ENCODE peak calls at places on chromosomes 7 and 10, in six cellular contexts. V is NCI-H510A; F is NCI-H1930; D is left cardiac atrium; E is activated T-helper 1 cell treated with anti-CD3 and anti-CD28 coated beads, Interleukin-2, amount 50 U/mL, for 16 hours; J is DMS 273 treated with DMSO at 0.1 percent for 48 hours. X is an unnamed sample.

GRCh38 chr7:27140108-27140842 is 3.2 kb downstream of the HOXA5 start:
- DNase-seq in V (no peak), F (no peak), D (no peak), E (no peak), J (no peak), X (no peak)

GRCh38 chr7:141631525-141631924 is 70.4 kb downstream of the DENND11 start:
- DNase-seq in V (no peak), F (no peak), D (no peak), E (no peak), J (no peak), X (no peak)

GRCh38 chr7:20287317-20287716 is 43.4 kb upstream of the ITGB8 start:
- DNase-seq in V (no peak), F (no peak), D (no peak), E (no peak), J (no peak), X (no peak)

GRCh38 chr7:100486753-100487446 is 3.2 kb downstream of the NYAP1 start:
- DNase-seq in V (no peak), F (no peak), D (no peak), E (no peak), J (no peak), X (no peak)

GRCh38 chr7:9250876-9251275 is 817.5 kb downstream of the NXPH1 start:
- DNase-seq in V (no peak), F (no peak), D (no peak), E (no peak), J (no peak), X (no peak)

GRCh38 chr10:129945941-129946760 is 17.9 kb downstream of the EBF3 start:
- DNase-seq in V (no peak), F (no peak), D (peak; percentile 65), E (no peak), J (no peak), X (no peak)

GRCh38 chr10:30396708-30397107 is 37.3 kb upstream of the MAP3K8 start:
- DNase-seq in V (no peak), F (no peak), D (no peak), E (no peak), J (no peak), X (no peak)

GRCh38 chr7:88218836-88219605 is 817 bp downstream of the SRI start:
- DNase-seq in V (peak; percentile 8), F (no peak), D (peak; percentile 48), E (peak; percentile 9), J (no peak), X (no peak)

GRCh38 chr7:21616796-21617436 is 74.1 kb downstream of the DNAH11 start:
- DNase-seq in V (no peak), F (no peak), D (no peak), E (no peak), J (no peak), X (no peak)

GRCh38 chr7:95589031-95589430 is 7.3 kb downstream of the PDK4 start:
- DNase-seq in V (no peak), F (no peak), D (no peak), E (no peak), J (no peak), X (no peak)

GRCh38 chr10:29240991-29241660 is 47.7 kb upstream of the LYZL1 start:
- DNase-seq in V (no peak), F (no peak), D (no peak), E (no peak), J (no peak), X (no peak)

GRCh38 chr10:29591416-29591968 is 43.3 kb downstream of the SVIL start:
- DNase-seq in V (no peak), F (no peak), D (no peak), E (no peak), J (no peak), X (no peak)

GRCh38 chr7:132580277-132580676 is 4.0 kb upstream of the PLXNA4 start:
- DNase-seq in V (no peak), F (no peak), D (no peak), E (no peak), J (no peak), X (no peak)